ENCODE peak calls at places on chromosomes 7 and 10, in seven cellular contexts. One of them, this sample, is unnamed.

GRCh38 chr7:70612811-70613210 is 519.1 kb upstream of the GALNT17 start:
- DNase-seq in GM04504: no peak
- DNase-seq in stimulated activated CD8-positive, alpha-beta memory T cell treated with anti-CD3 and anti-CD28 coated beads, Interleukin-4, amount 100 ng/mL, for 1 hour: no peak
- DNase-seq in RCC 7860: no peak
- DNase-seq in cardiac muscle cell: no peak
- DNase-seq in fibroblast of mammary gland: no peak
- DNase-seq in HTR-8/SVneo: no peak
- DNase-seq in this sample: no peak

GRCh38 chr10:16777473-16778370 is 39.5 kb downstream of the RSU1 start:
- DNase-seq in GM04504: peak
- DNase-seq in stimulated activated CD8-positive, alpha-beta memory T cell treated with anti-CD3 and anti-CD28 coated beads, Interleukin-4, amount 100 ng/mL, for 1 hour: no peak
- DNase-seq in RCC 7860: peak
- DNase-seq in cardiac muscle cell: peak
- DNase-seq in fibroblast of mammary gland: peak
- DNase-seq in HTR-8/SVneo: peak
- DNase-seq in this sample: no peak

GRCh38 chr7:9516672-9517071 is 1083.3 kb downstream of the NXPH1 start:
- DNase-seq in GM04504: no peak
- DNase-seq in stimulated activated CD8-positive, alpha-beta memory T cell treated with anti-CD3 and anti-CD28 coated beads, Interleukin-4, amount 100 ng/mL, for 1 hour: no peak
- DNase-seq in RCC 7860: no peak
- DNase-seq in cardiac muscle cell: no peak
- DNase-seq in fibroblast of mammary gland: no peak
- DNase-seq in HTR-8/SVneo: no peak
- DNase-seq in this sample: no peak

GRCh38 chr10:108250954-108251620 is 1086.6 kb upstream of the SORCS1 start:
- DNase-seq in GM04504: no peak
- DNase-seq in stimulated activated CD8-positive, alpha-beta memory T cell treated with anti-CD3 and anti-CD28 coated beads, Interleukin-4, amount 100 ng/mL, for 1 hour: no peak
- DNase-seq in RCC 7860: no peak
- DNase-seq in cardiac muscle cell: no peak
- DNase-seq in fibroblast of mammary gland: peak
- DNase-seq in HTR-8/SVneo: no peak
- DNase-seq in this sample: no peak

GRCh38 chr10:113011592-113012374 is 61.7 kb downstream of the TCF7L2 start:
- DNase-seq in GM04504: no peak
- DNase-seq in stimulated activated CD8-positive, alpha-beta memory T cell treated with anti-CD3 and anti-CD28 coated beads, Interleukin-4, amount 100 ng/mL, for 1 hour: no peak
- DNase-seq in RCC 7860: no peak
- DNase-seq in cardiac muscle cell: no peak
- DNase-seq in fibroblast of mammary gland: no peak
- DNase-seq in HTR-8/SVneo: no peak
- DNase-seq in this sample: no peak

GRCh38 chr10:48993627-48994026 is 54.0 kb upstream of the LRRC18 start:
- DNase-seq in GM04504: no peak
- DNase-seq in stimulated activated CD8-positive, alpha-beta memory T cell treated with anti-CD3 and anti-CD28 coated beads, Interleukin-4, amount 100 ng/mL, for 1 hour: no peak
- DNase-seq in RCC 7860: no peak
- DNase-seq in cardiac muscle cell: no peak
- DNase-seq in fibroblast of mammary gland: no peak
- DNase-seq in HTR-8/SVneo: no peak
- DNase-seq in this sample: no peak

GRCh38 chr7:152076940-152077933 is 51.8 kb downstream of the GALNT11 start:
- DNase-seq in GM04504: no peak
- DNase-seq in stimulated activated CD8-positive, alpha-beta memory T cell treated with anti-CD3 and anti-CD28 coated beads, Interleukin-4, amount 100 ng/mL, for 1 hour: no peak
- DNase-seq in RCC 7860: no peak
- DNase-seq in cardiac muscle cell: no peak
- DNase-seq in fibroblast of mammary gland: peak
- DNase-seq in HTR-8/SVneo: no peak
- DNase-seq in this sample: no peak

GRCh38 chr7:129327076-129327475 is 102.2 kb downstream of the AHCYL2 start:
- DNase-seq in GM04504: no peak
- DNase-seq in stimulated activated CD8-positive, alpha-beta memory T cell treated with anti-CD3 and anti-CD28 coated beads, Interleukin-4, amount 100 ng/mL, for 1 hour: no peak
- DNase-seq in RCC 7860: no peak
- DNase-seq in cardiac muscle cell: no peak
- DNase-seq in fibroblast of mammary gland: no peak
- DNase-seq in HTR-8/SVneo: no peak
- DNase-seq in this sample: no peak

GRCh38 chr10:64261092-64261491 is 739.9 kb downstream of the REEP3 start:
- DNase-seq in GM04504: no peak
- DNase-seq in stimulated activated CD8-positive, alpha-beta memory T cell treated with anti-CD3 and anti-CD28 coated beads, Interleukin-4, amount 100 ng/mL, for 1 hour: no peak
- DNase-seq in RCC 7860: no peak
- DNase-seq in cardiac muscle cell: no peak
- DNase-seq in fibroblast of mammary gland: no peak
- DNase-seq in HTR-8/SVneo: no peak
- DNase-seq in this sample: no peak

GRCh38 chr7:143467724-143468123 is 9.9 kb upstream of the TAS2R41 start:
- DNase-seq in GM04504: no peak
- DNase-seq in stimulated activated CD8-positive, alpha-beta memory T cell treated with anti-CD3 and anti-CD28 coated beads, Interleukin-4, amount 100 ng/mL, for 1 hour: no peak
- DNase-seq in RCC 7860: no peak
- DNase-seq in cardiac muscle cell: no peak
- DNase-seq in fibroblast of mammary gland: no peak
- DNase-seq in HTR-8/SVneo: no peak
- DNase-seq in this sample: no peak

GRCh38 chr10:129335942-129336341 is 131.1 kb upstream of the MGMT start:
- DNase-seq in GM04504: no peak
- DNase-seq in stimulated activated CD8-positive, alpha-beta memory T cell treated with anti-CD3 and anti-CD28 coated beads, Interleukin-4, amount 100 ng/mL, for 1 hour: no peak
- DNase-seq in RCC 7860: no peak
- DNase-seq in cardiac muscle cell: no peak
- DNase-seq in fibroblast of mammary gland: no peak
- DNase-seq in HTR-8/SVneo: no peak
- DNase-seq in this sample: no peak

GRCh38 chr10:115171392-115171960 is 78.3 kb downstream of the ATRNL1 start:
- DNase-seq in GM04504: peak
- DNase-seq in stimulated activated CD8-positive, alpha-beta memory T cell treated with anti-CD3 and anti-CD28 coated beads, Interleukin-4, amount 100 ng/mL, for 1 hour: no peak
- DNase-seq in RCC 7860: peak
- DNase-seq in cardiac muscle cell: peak
- DNase-seq in fibroblast of mammary gland: peak
- DNase-seq in HTR-8/SVneo: peak
- DNase-seq in this sample: no peak

GRCh38 chr10:79223346-79224048 is 123.8 kb upstream of the PPIF start:
- DNase-seq in GM04504: no peak
- DNase-seq in stimulated activated CD8-positive, alpha-beta memory T cell treated with anti-CD3 and anti-CD28 coated beads, Interleukin-4, amount 100 ng/mL, for 1 hour: no peak
- DNase-seq in RCC 7860: no peak
- DNase-seq in cardiac muscle cell: peak
- DNase-seq in fibroblast of mammary gland: peak
- DNase-seq in HTR-8/SVneo: no peak
- DNase-seq in this sample: no peak